ENCODE peak calls at places on chromosomes 11 and 22, in eight cellular contexts. Y is HCT116, U is hepatocyte, W is kidney epithelial cell, H is osteoblast, P is choroid plexus epithelial cell, G is IMR-90, R is fibroblast of villous mesenchyme. X is an unnamed sample.

GRCh38 chr22:20437253-20438065 is at the start of gene SCARF2:
- DNase-seq in G (peak), U (peak), P (peak), H (peak), R (peak), Y (no peak), W (no peak), X (no peak)

GRCh38 chr11:830295-831131 is 2.2 kb upstream of the CD151 start:
- DNase-seq in Y (no peak), G (no peak), W (no peak), P (peak), H (peak), R (peak), U (peak), X (peak)

GRCh38 chr11:126059238-126059761 is 3.4 kb downstream of the CDON start:
- DNase-seq in G (no peak), Y (no peak), P (no peak), W (no peak), H (no peak), U (no peak), R (no peak), X (no peak)

GRCh38 chr22:35622132-35622913 is 5.2 kb upstream of the MB start:
- DNase-seq in P (no peak), R (no peak), G (no peak), H (no peak), U (peak), W (no peak), Y (no peak), X (no peak)

GRCh38 chr11:76629853-76630599 is 40.5 kb downstream of the LRRC32 start:
- DNase-seq in Y (no peak), P (peak), G (peak), R (peak), U (peak), H (peak), W (no peak), X (no peak)

GRCh38 chr22:25548866-25549464 is 15.5 kb upstream of the GRK3 start:
- DNase-seq in G (no peak), R (no peak), Y (no peak), U (no peak), H (no peak), W (no peak), P (no peak), X (no peak)

GRCh38 chr11:37712246-37712645 is 1114.2 kb upstream of the RAG2 start:
- DNase-seq in R (no peak), U (peak), H (no peak), P (peak), Y (no peak), W (no peak), G (peak), X (no peak)

GRCh38 chr22:41991111-41991510 is 7.5 kb upstream of the WBP2NL start:
- DNase-seq in H (no peak), P (no peak), U (no peak), W (no peak), R (no peak), Y (no peak), G (no peak), X (no peak)

GRCh38 chr22:36374603-36375024 is 13.2 kb downstream of the MYH9 start:
- DNase-seq in U (no peak), P (no peak), W (peak), Y (peak), H (peak), G (peak), R (no peak), X (no peak)

GRCh38 chr22:25165785-25166184 is 33.9 kb upstream of the CRYBB3 start:
- DNase-seq in G (no peak), H (no peak), Y (no peak), R (no peak), U (no peak), W (no peak), P (no peak), X (no peak)

GRCh38 chr22:39343259-39344045 is 6.3 kb upstream of the SYNGR1 start:
- DNase-seq in G (peak), U (peak), R (peak), H (peak), W (no peak), P (peak), Y (peak), X (peak)

GRCh38 chr22:45968751-45969413 is 8.1 kb downstream of the WNT7B start:
- DNase-seq in W (peak), Y (peak), R (peak), H (peak), P (peak), G (peak), U (no peak), X (no peak)

GRCh38 chr11:106619320-106619990 is 398.8 kb downstream of the GUCY1A2 start:
- DNase-seq in H (no peak), P (no peak), U (no peak), Y (no peak), W (no peak), G (no peak), R (no peak), X (no peak)

GRCh38 chr22:37185646-37186227 is 2.3 kb downstream of the C1QTNF6 start:
- DNase-seq in W (no peak), P (no peak), G (no peak), R (no peak), U (no peak), H (no peak), Y (no peak), X (no peak)

GRCh38 chr22:29814003-29814402 is 24.1 kb downstream of the ASCC2 start:
- DNase-seq in P (no peak), U (peak), Y (no peak), W (no peak), R (no peak), H (no peak), G (no peak), X (no peak)

GRCh38 chr11:126716456-126717083 is 284.0 kb downstream of the KIRREL3 start:
- DNase-seq in Y (peak), R (peak), U (peak), G (peak), H (no peak), P (peak), W (no peak), X (peak)

GRCh38 chr11:19088791-19089190 is 28.2 kb upstream of the ZDHHC13 start:
- DNase-seq in H (peak), P (no peak), R (no peak), W (no peak), U (no peak), G (no peak), Y (no peak), X (no peak)

GRCh38 chr11:5737672-5738071 is 1.4 kb downstream of the OR56B1 start:
- DNase-seq in Y (no peak), G (no peak), H (no peak), R (no peak), U (no peak), P (peak), W (no peak), X (no peak)

GRCh38 chr11:46718155-46719019 is 626 bp upstream of the F2 start:
- DNase-seq in H (peak), R (peak), P (peak), Y (no peak), G (no peak), W (no peak), U (peak), X (no peak)

GRCh38 chr11:81030186-81030585 is 1589.4 kb upstream of the TENM4 start:
- DNase-seq in H (no peak), R (no peak), Y (no peak), W (peak), G (no peak), U (no peak), P (peak), X (no peak)

GRCh38 chr11:94776351-94777321 is 8.5 kb downstream of the AMOTL1 start:
- DNase-seq in U (no peak), Y (no peak), R (peak), P (peak), H (no peak), G (peak), W (no peak), X (no peak)

GRCh38 chr11:120649316-120649715 is 137.8 kb downstream of the GRIK4 start:
- DNase-seq in R (no peak), G (no peak), P (no peak), W (no peak), Y (no peak), H (no peak), U (no peak), X (no peak)

GRCh38 chr11:49405743-49406142 is 197.3 kb upstream of the FOLH1 start:
- DNase-seq in G (no peak), W (no peak), U (no peak), R (no peak), H (no peak), Y (no peak), P (no peak), X (no peak)

GRCh38 chr11:64340671-64341335 is 799 bp downstream of the CCDC88B start:
- DNase-seq in R (no peak), Y (no peak), G (no peak), P (no peak), H (peak), U (peak), W (no peak), X (peak)

GRCh38 chr11:4019891-4020290 is 74.7 kb upstream of the RRM1 start:
- DNase-seq in H (no peak), R (peak), Y (no peak), W (no peak), P (no peak), G (peak), U (no peak), X (no peak)

GRCh38 chr11:121722431-121723256 is 269.9 kb upstream of the SORL1-AS1 start:
- DNase-seq in R (peak), Y (no peak), P (peak), W (peak), U (peak), G (peak), H (peak), X (no peak)

GRCh38 chr11:33172996-33173395 is 11.7 kb upstream of the CSTF3 start:
- DNase-seq in R (peak), P (peak), H (no peak), Y (no peak), U (peak), W (no peak), G (peak), X (no peak)

GRCh38 chr11:132245558-132246385 is 875.4 kb downstream of the NTM start:
- DNase-seq in W (no peak), G (no peak), H (no peak), Y (no peak), P (no peak), U (no peak), R (no peak), X (no peak)

GRCh38 chr11:46601129-46601528 is 7.3 kb upstream of the AMBRA1 start:
- DNase-seq in H (peak), P (peak), G (peak), R (peak), U (no peak), W (no peak), Y (no peak), X (no peak)

GRCh38 chr11:76783294-76783900 is at the start of gene TSKU:
- DNase-seq in W (no peak), Y (no peak), P (no peak), H (no peak), U (no peak), G (no peak), R (no peak), X (no peak)

GRCh38 chr22:46618104-46618647 is 2.0 kb upstream of the GRAMD4 start:
- DNase-seq in H (no peak), P (no peak), Y (no peak), U (no peak), R (no peak), W (no peak), G (no peak), X (no peak)

GRCh38 chr11:15800121-15800800 is 556.1 kb downstream of the SOX6 start:
- DNase-seq in G (peak), Y (no peak), W (no peak), R (peak), U (peak), P (peak), H (no peak), X (peak)

GRCh38 chr11:77457340-77457739 is 16.6 kb downstream of the PAK1 start:
- DNase-seq in U (no peak), Y (no peak), G (no peak), W (no peak), R (no peak), H (peak), P (no peak), X (no peak)

GRCh38 chr11:116366980-116367640 is 405.7 kb downstream of the BUD13 start:
- DNase-seq in H (no peak), G (no peak), U (peak), P (peak), R (no peak), Y (no peak), W (peak), X (no peak)

GRCh38 chr11:12539570-12539969 is 134.7 kb upstream of the TEAD1 start:
- DNase-seq in H (peak), P (peak), W (peak), G (peak), R (peak), Y (no peak), U (no peak), X (no peak)

GRCh38 chr11:47215366-47215925 is 672 bp downstream of the DDB2 start:
- DNase-seq in U (no peak), H (no peak), R (peak), G (no peak), P (no peak), W (no peak), Y (no peak), X (peak)

GRCh38 chr11:93330446-93330984 is at the start of gene DEUP1:
- DNase-seq in Y (no peak), R (peak), U (peak), P (peak), G (no peak), W (no peak), H (peak), X (peak)

GRCh38 chr11:93326681-93327080 is 3.9 kb upstream of the DEUP1 start:
- DNase-seq in P (no peak), G (no peak), H (no peak), W (no peak), U (no peak), R (no peak), Y (no peak), X (no peak)

GRCh38 chr11:93329936-93330445 is 551 bp upstream of the DEUP1 start:
- DNase-seq in U (peak), W (no peak), P (peak), G (no peak), R (no peak), H (peak), Y (no peak), X (no peak)
- H3K4me3 ChIP-seq in U (peak), W (peak), P (peak), G (no peak), R (peak), H (peak), Y (no peak), X (no peak)

DNA sequence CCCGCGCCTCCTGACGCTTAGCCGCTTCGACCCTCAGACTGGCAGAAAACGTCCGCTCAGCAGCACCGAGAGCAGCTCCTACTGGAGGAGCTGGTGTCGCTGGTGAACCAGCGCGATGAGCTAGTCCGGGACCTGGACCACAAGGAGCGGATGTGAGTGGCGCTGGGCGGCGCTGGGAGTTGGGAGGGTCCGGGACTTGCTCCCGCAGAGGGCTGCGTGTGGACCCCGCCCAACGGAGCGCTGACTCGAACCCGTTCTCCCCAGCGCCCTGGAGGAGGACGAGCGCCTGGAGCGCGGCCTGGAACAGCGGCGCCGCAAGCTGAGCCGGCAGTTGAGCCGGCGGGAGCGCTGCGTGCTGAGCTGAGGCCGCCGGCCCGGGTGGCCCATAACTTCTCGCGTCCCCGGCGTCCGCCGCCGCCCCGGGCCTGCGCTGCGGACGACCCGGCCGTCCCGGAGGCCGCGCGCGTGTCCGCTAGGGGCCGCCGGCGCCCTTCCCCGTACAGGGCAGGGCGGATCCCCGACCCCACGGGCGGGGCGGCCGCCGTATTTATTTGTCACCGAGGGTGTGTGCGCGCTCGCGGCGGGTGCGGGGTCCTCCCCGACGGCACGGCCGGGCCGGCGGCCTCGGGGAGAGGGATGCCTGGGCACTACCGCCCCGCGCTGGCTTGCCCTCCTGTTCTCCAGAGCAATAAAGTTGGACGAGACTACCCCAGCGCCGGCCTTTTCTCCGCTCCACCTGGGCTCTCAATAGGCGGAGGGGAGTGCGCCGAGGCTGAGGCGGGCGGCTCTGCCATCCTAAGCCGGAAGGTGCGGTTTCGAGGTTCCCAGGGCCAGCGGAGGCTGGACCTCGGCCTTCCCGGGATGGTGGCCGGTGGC is 3.4 kb downstream of the KCNK7 start:
- DNase-seq in G (peak), U (peak), R (no peak), H (peak), P (peak), W (no peak), Y (no peak), X (no peak)
- H3K4me3 ChIP-seq in G (no peak), U (peak), R (no peak), H (no peak), P (peak), W (peak), Y (no peak), X (no peak)

GRCh38 chr11:111391328-111392124 is 12.5 kb upstream of the POU2AF1 start:
- DNase-seq in P (no peak), R (no peak), W (no peak), U (no peak), Y (no peak), G (no peak), H (no peak), X (peak)

GRCh38 chr11:111393096-111393495 is 14.0 kb upstream of the POU2AF1 start:
- DNase-seq in R (no peak), Y (no peak), W (no peak), P (no peak), G (no peak), U (no peak), H (no peak), X (peak)

GRCh38 chr11:111395081-111395480 is 16.0 kb upstream of the POU2AF1 start:
- DNase-seq in G (no peak), U (no peak), H (no peak), R (no peak), P (no peak), W (no peak), Y (no peak), X (peak)

GRCh38 chr11:111392552-111392951 is 13.5 kb upstream of the POU2AF1 start:
- DNase-seq in G (no peak), H (no peak), U (no peak), P (no peak), W (no peak), Y (no peak), R (no peak), X (no peak)

DNA sequence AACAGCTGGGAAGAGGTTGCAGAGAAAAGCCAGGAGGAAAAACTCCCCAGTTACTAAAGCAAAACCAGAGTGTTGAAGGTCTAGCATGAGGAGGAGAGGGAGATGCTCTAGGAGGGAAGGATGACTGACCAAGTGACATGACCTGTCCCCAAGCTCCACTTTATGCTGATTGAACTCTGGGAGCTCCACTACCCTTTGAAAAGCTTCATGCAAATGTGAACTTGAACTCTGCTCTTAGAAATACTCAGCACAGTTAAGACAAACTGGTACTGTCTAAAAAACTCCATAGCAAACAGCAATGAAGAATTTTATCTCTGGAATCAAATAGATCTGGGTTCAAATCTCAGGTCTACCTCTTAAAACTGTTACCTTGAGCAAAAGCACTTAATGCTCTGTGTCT is 14.5 kb upstream of the POU2AF1 start:
- DNase-seq in R (no peak), Y (no peak), W (no peak), P (no peak), U (no peak), H (no peak), G (no peak), X (no peak)
- H3K4me3 ChIP-seq in R (no peak), Y (no peak), W (no peak), P (no peak), U (no peak), H (no peak), G (no peak), X (no peak)

GRCh38 chr22:31491218-31491962 is 1.7 kb upstream of the EIF4ENIF1 start:
- DNase-seq in P (no peak), H (no peak), U (no peak), R (no peak), G (no peak), Y (no peak), W (no peak), X (no peak)
- H3K4me3 ChIP-seq in P (no peak), H (peak), U (peak), R (peak), G (no peak), Y (peak), W (no peak), X (peak)

GRCh38 chr11:43735115-43735514 is 54.6 kb downstream of the HSD17B12 start:
- DNase-seq in G (no peak), Y (no peak), W (no peak), P (no peak), U (no peak), R (no peak), H (no peak), X (no peak)

GRCh38 chr11:43736502-43737193 is 56.1 kb downstream of the HSD17B12 start:
- DNase-seq in W (no peak), U (no peak), G (peak), R (peak), H (peak), P (peak), Y (no peak), X (no peak)

GRCh38 chr11:43738600-43739409 is 58.3 kb downstream of the HSD17B12 start:
- DNase-seq in Y (peak), W (peak), P (peak), H (peak), R (peak), U (peak), G (peak), X (no peak)

GRCh38 chr11:43735931-43736330 is 55.4 kb downstream of the HSD17B12 start:
- DNase-seq in W (no peak), Y (no peak), G (peak), H (peak), P (peak), R (no peak), U (no peak), X (no peak)

DNA sequence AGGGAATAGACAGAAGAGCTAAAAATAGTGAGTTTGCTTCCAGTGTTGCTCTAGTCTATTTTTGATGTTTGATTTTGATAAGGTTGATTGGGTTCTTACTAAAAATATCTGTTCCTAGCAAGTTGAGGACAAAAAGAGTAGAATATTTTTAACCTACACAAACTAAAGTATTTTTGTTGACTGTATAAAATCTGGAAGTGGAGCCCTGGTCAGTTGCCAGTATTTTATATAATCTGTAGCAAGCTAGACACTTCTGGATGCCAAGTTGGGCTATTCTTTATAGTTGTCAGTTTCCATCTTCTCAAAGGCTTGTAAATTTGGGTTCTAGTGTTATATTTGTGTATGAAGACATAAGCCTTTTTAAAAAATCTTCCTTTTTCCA is 56.6 kb downstream of the HSD17B12 start:
- DNase-seq in R (no peak), Y (no peak), H (peak), G (no peak), U (no peak), P (no peak), W (no peak), X (no peak)
- H3K4me3 ChIP-seq in R (no peak), Y (no peak), H (peak), G (no peak), U (no peak), P (no peak), W (no peak), X (no peak)

GRCh38 chr11:85886089-85887056 is 31.2 kb downstream of the CCDC83 start:
- DNase-seq in H (peak), P (peak), G (peak), U (no peak), W (no peak), Y (no peak), R (peak), X (no peak)
- H3K4me3 ChIP-seq in H (no peak), P (no peak), G (no peak), U (no peak), W (no peak), Y (no peak), R (no peak), X (no peak)

GRCh38 chr11:13966486-13966885 is 4.0 kb downstream of the SPON1 start:
- DNase-seq in W (no peak), P (no peak), U (no peak), R (no peak), Y (no peak), G (no peak), H (no peak), X (no peak)
- H3K4me3 ChIP-seq in W (no peak), P (no peak), U (no peak), R (no peak), Y (no peak), G (no peak), H (no peak), X (no peak)

X was measured in GM12865.